ENCODE peak calls at places on chromosome 13, in eight cellular contexts. Y is PC-3, F is IMR-90, Q is neuronal stem cell, M is fibroblast of lung, J is astrocyte, V is SK-N-SH, N is PC-9. A is an unnamed sample.

GRCh38 chr13:76271728-76272232 is 614.4 kb downstream of the KCTD12 start:
- DNase-seq in M (no peak), F (peak; percentile 7), J (no peak), V (no peak), N (no peak), Y (no peak), Q (no peak), A (no peak)

GRCh38 chr13:56110751-56111150 is 1030.0 kb upstream of the PRR20A start:
- DNase-seq in V (no peak), Y (no peak), Q (no peak), M (no peak), F (no peak), N (no peak), J (no peak), A (no peak)

GRCh38 chr13:111512707-111513106 is 192.3 kb downstream of the TEX29 start:
- DNase-seq in V (no peak), F (no peak), J (no peak), M (no peak), Y (no peak), N (no peak), Q (no peak), A (no peak)

GRCh38 chr13:38952827-38953226 is 37.8 kb downstream of the STOML3 start:
- DNase-seq in Y (peak; percentile 58), F (no peak), N (no peak), Q (no peak), J (no peak), V (no peak), M (no peak), A (no peak)

GRCh38 chr13:113548171-113548641 is 36.3 kb upstream of the TFDP1 start:
- DNase-seq in F (no peak), M (no peak), Q (no peak), Y (no peak), V (peak; percentile 30), J (peak; percentile 80), N (no peak), A (no peak)

GRCh38 chr13:29436291-29436690 is 159.2 kb downstream of the SLC7A1 start:
- DNase-seq in J (peak; percentile 90), N (no peak), Y (peak; percentile 50), V (no peak), M (peak; percentile 58), Q (no peak), F (peak; percentile 70), A (no peak)

GRCh38 chr13:19159181-19159580 is 22.4 kb downstream of the TUBA3C start:
- DNase-seq in J (no peak), M (no peak), N (no peak), F (no peak), V (no peak), Y (no peak), Q (no peak), A (no peak)

GRCh38 chr13:54194233-54195024 is 1165.8 kb downstream of the OLFM4 start:
- DNase-seq in Q (no peak), Y (no peak), J (no peak), N (no peak), V (no peak), F (no peak), M (no peak), A (no peak)

GRCh38 chr13:102830646-102831045 is 15.2 kb upstream of the ERCC5 start:
- DNase-seq in M (no peak), Q (no peak), F (no peak), J (no peak), Y (peak; percentile 50), N (no peak), V (no peak), A (no peak)

GRCh38 chr13:99378985-99379734 is 72.0 kb upstream of the GPR183 start:
- DNase-seq in N (no peak), Q (no peak), V (no peak), J (no peak), Y (no peak), F (peak; percentile 35), M (no peak), A (no peak)

GRCh38 chr13:19055611-19056010 is 126.0 kb downstream of the TUBA3C start:
- DNase-seq in Q (no peak), J (no peak), M (no peak), N (no peak), F (no peak), Y (no peak), V (no peak), A (no peak)

GRCh38 chr13:107680115-107680514 is 535.2 kb downstream of the LIG4 start:
- DNase-seq in N (no peak), F (peak; percentile 28), M (peak; percentile 19), Y (peak; percentile 25), V (peak; percentile 27), J (no peak), Q (no peak), A (no peak)

GRCh38 chr13:44906230-44906629 is 83.0 kb downstream of the NUFIP1 start:
- DNase-seq in M (no peak), N (no peak), J (no peak), Y (no peak), F (no peak), V (no peak), Q (no peak), A (no peak)
- H3K4me2 ChIP-seq in M (no peak overlapping the region), N (no peak overlapping the region), J (peak overlapping the region; percentile 19), Y (no peak overlapping the region), F (peak overlapping the region; percentile 49), V (peak overlapping the region; percentile 47), Q (no peak overlapping the region), A (no peak overlapping the region)

GRCh38 chr13:48151766-48152165 is 56.9 kb upstream of the MED4 start:
- DNase-seq in V (no peak), M (no peak), Q (no peak), Y (no peak), N (no peak), F (no peak), J (peak; percentile 40), A (no peak)
- H3K4me3 ChIP-seq in V (no peak overlapping the region), M (no peak overlapping the region), Q (no peak overlapping the region), Y (no peak overlapping the region), N (no peak overlapping the region), F (no peak overlapping the region), J (no peak overlapping the region), A (no peak overlapping the region)

GRCh38 chr13:90416938-90417337 is 930.5 kb upstream of the MIR17HG start:
- DNase-seq in M (no peak), V (no peak), Q (no peak), Y (no peak), J (peak; percentile 46), F (no peak), N (no peak), A (no peak)
- H3K4me2 ChIP-seq in M (no peak overlapping the region), V (peak overlapping the region; percentile 58), Q (no peak overlapping the region), Y (no peak overlapping the region), J (peak overlapping the region; percentile 63), F (no peak overlapping the region), N (no peak overlapping the region), A (no peak overlapping the region)

DNA sequence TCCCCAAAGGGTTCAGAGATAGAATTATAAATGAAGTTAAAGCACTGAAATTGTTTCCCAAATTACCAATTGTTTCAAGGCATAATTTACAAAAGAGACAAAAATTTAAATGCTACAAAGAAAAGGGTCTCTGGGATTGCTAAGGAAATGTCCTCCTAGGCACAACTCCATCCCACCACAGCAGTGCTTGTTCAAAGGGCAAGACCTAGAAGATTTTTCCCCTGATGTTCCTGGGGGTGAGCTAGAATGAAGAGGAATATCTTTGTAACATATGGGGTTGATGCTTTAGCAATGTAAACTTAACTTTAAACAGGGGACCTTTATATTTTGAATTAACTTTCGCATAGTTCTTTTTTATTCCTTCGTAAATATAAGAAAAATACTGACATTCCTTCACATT is 1.6 kb downstream of the LCP1 start:
- DNase-seq in F (no peak), N (no peak), V (no peak), J (no peak), Y (no peak), Q (no peak), M (no peak), A (peak; percentile 62)
- H3K4me3 ChIP-seq in F (no peak overlapping the region), N (peak overlapping the region; percentile 72), V (no peak overlapping the region), J (no peak overlapping the region), Y (peak overlapping the region; percentile 91), Q (no peak overlapping the region), M (no peak overlapping the region), A (peak overlapping the region; percentile 90)

GRCh38 chr13:40136896-40137295 is 481.4 kb downstream of the COG6 start:
- DNase-seq in Y (no peak), V (no peak), M (no peak), N (no peak), J (no peak), Q (no peak), F (no peak), A (no peak)

GRCh38 chr13:40127925-40128324 is 472.5 kb downstream of the COG6 start:
- DNase-seq in M (no peak), Y (no peak), Q (no peak), V (no peak), J (no peak), F (no peak), N (no peak), A (peak; percentile 59)

GRCh38 chr13:40129467-40129866 is 474.0 kb downstream of the COG6 start:
- DNase-seq in J (no peak), N (no peak), Y (no peak), V (no peak), Q (no peak), M (no peak), F (no peak), A (peak; percentile 53)

GRCh38 chr13:40130871-40131636 is 475.6 kb downstream of the COG6 start:
- DNase-seq in M (peak; percentile 68), F (no peak), V (no peak), N (no peak), Q (no peak), Y (peak; percentile 57), J (peak; percentile 56), A (no peak)

DNA sequence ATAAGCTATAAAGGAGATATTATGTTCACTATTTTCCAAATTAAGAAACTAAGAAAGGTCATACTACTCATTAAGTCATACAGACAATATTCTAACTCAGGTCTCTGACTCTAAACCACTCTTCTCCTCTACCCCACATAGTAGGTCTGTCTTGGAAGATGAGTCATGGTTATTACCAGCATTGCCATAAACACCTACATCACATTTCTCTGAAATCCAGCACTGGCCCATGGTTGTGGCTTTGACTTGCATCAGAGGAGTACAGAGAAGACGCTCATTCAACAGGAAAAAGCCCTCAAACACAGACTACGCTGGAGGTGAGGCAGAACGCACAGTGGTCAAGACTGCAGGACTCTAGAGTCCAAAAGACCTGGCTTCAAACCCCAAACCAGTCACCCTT is 476.8 kb downstream of the COG6 start:
- DNase-seq in Y (no peak), M (no peak), Q (no peak), V (no peak), N (no peak), J (no peak), F (no peak), A (no peak)
- H3K4me2 ChIP-seq in Y (no peak overlapping the region), M (no peak overlapping the region), Q (no peak overlapping the region), V (no peak overlapping the region), N (no peak overlapping the region), J (no peak overlapping the region), F (no peak overlapping the region), A (no peak overlapping the region)

GRCh38 chr13:34207334-34207733 is 389.4 kb downstream of the RFC3 start:
- DNase-seq in M (peak; percentile 70), N (peak; percentile 16), F (peak; percentile 70), Y (peak; percentile 69), J (peak; percentile 90), Q (no peak), V (no peak), A (no peak)
- H3K4me3 ChIP-seq in M (no peak overlapping the region), N (no peak overlapping the region), F (no peak overlapping the region), Y (no peak overlapping the region), J (no peak overlapping the region), Q (no peak overlapping the region), V (no peak overlapping the region), A (no peak overlapping the region)

DNA sequence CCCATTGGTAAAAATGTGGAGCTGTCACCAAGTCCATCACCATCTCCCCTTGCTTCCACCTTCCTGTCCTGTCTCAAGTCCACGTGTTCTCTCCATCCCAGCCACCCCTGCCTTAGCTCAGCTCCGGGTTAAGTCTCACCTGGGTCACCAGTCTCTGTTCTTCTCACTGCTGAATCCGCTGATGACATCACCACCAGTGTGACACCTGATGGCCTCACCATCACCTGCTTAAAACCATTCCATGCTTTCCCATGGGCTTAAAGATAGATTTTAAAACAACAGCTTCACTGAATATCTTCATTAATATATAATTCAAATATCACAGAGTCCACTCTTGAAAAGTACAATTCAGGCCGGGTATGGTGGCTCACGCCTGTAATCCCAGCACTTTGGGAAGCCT is 42.1 kb downstream of the RGCC start:
- DNase-seq in Y (no peak), J (no peak), F (no peak), Q (no peak), V (no peak), M (no peak), N (no peak), A (no peak)
- H3K4me2 ChIP-seq in Y (no peak overlapping the region), J (no peak overlapping the region), F (no peak overlapping the region), Q (no peak overlapping the region), V (no peak overlapping the region), M (no peak overlapping the region), N (no peak overlapping the region), A (no peak overlapping the region)